ENCODE peak calls at places on chromosomes 11 and 22, in five cellular contexts. One of them, this sample, is unnamed.

GRCh38 chr22:31228425-31228824 is 16.3 kb downstream of the LIMK2 start:
- DNase-seq in MV-4-11: no peak
- DNase-seq in OCI-LY7: no peak
- DNase-seq in H54: no peak
- DNase-seq in cardiac fibroblast: no peak
- DNase-seq in this sample: no peak

GRCh38 chr11:120375076-120375475 is 38.9 kb downstream of the ARHGEF12 start:
- DNase-seq in cardiac fibroblast: peak; percentile 62
- DNase-seq in MV-4-11: no peak
- DNase-seq in H54: no peak
- DNase-seq in OCI-LY7: no peak
- DNase-seq in this sample: no peak

GRCh38 chr11:8250981-8251620 is 12.6 kb downstream of the LMO1 start:
- DNase-seq in OCI-LY7: no peak
- DNase-seq in cardiac fibroblast: no peak
- DNase-seq in MV-4-11: no peak
- DNase-seq in H54: no peak
- DNase-seq in this sample: no peak

GRCh38 chr11:65879622-65880021 is at the start of gene CTSW:
- DNase-seq in cardiac fibroblast: no peak
- DNase-seq in H54: no peak
- DNase-seq in OCI-LY7: no peak
- DNase-seq in MV-4-11: peak; percentile 21
- DNase-seq in this sample: no peak

GRCh38 chr11:32792948-32793475 is 1.4 kb downstream of the CCDC73 start:
- DNase-seq in H54: no peak
- DNase-seq in MV-4-11: peak; percentile 36
- DNase-seq in cardiac fibroblast: peak; percentile 57
- DNase-seq in OCI-LY7: peak; percentile 56
- DNase-seq in this sample: peak; percentile 62

GRCh38 chr11:13776134-13776815 is 107.8 kb downstream of the FAR1 start:
- DNase-seq in cardiac fibroblast: no peak
- DNase-seq in MV-4-11: no peak
- DNase-seq in OCI-LY7: peak; percentile 87
- DNase-seq in H54: no peak
- DNase-seq in this sample: peak; percentile 21

GRCh38 chr11:43904737-43905515 is 24.3 kb downstream of the ALKBH3 start:
- DNase-seq in MV-4-11: no peak
- DNase-seq in OCI-LY7: no peak
- DNase-seq in H54: no peak
- DNase-seq in cardiac fibroblast: peak; percentile 88
- DNase-seq in this sample: no peak

GRCh38 chr11:72336163-72336562 is 92.2 kb upstream of the PHOX2A start:
- DNase-seq in OCI-LY7: no peak
- DNase-seq in MV-4-11: no peak
- DNase-seq in H54: no peak
- DNase-seq in cardiac fibroblast: no peak
- DNase-seq in this sample: no peak

GRCh38 chr11:58059011-58059358 is 28.2 kb downstream of the OR6Q1 start:
- DNase-seq in OCI-LY7: no peak
- DNase-seq in MV-4-11: no peak
- DNase-seq in cardiac fibroblast: peak; percentile 93
- DNase-seq in H54: peak; percentile 42
- DNase-seq in this sample: no peak

GRCh38 chr11:77151804-77152513 is 23.9 kb downstream of the MYO7A start:
- DNase-seq in cardiac fibroblast: peak; percentile 14
- DNase-seq in MV-4-11: peak; percentile 91
- DNase-seq in OCI-LY7: no peak
- DNase-seq in H54: no peak
- DNase-seq in this sample: no peak

GRCh38 chr11:73995247-73995646 is 12.6 kb upstream of the UCP2 start:
- DNase-seq in cardiac fibroblast: peak; percentile 16
- DNase-seq in H54: no peak
- DNase-seq in OCI-LY7: peak; percentile 81
- DNase-seq in MV-4-11: peak; percentile 86
- DNase-seq in this sample: no peak

GRCh38 chr11:66909181-66909580 is 49.0 kb downstream of the PC start:
- DNase-seq in H54: no peak
- DNase-seq in OCI-LY7: no peak
- DNase-seq in MV-4-11: no peak
- DNase-seq in cardiac fibroblast: no peak
- DNase-seq in this sample: no peak

GRCh38 chr11:1298695-1299492 is 10.5 kb downstream of the TOLLIP start:
- DNase-seq in H54: no peak
- DNase-seq in OCI-LY7: no peak
- DNase-seq in MV-4-11: peak; percentile 85
- DNase-seq in cardiac fibroblast: peak; percentile 81
- DNase-seq in this sample: peak; percentile 75

GRCh38 chr11:27401280-27401679 is 38.3 kb upstream of the CCDC34 start:
- DNase-seq in MV-4-11: no peak
- DNase-seq in H54: no peak
- DNase-seq in OCI-LY7: no peak
- DNase-seq in cardiac fibroblast: no peak
- DNase-seq in this sample: no peak

GRCh38 chr11:118229274-118229847 is 4.5 kb upstream of the JAML start:
- DNase-seq in H54: no peak
- DNase-seq in MV-4-11: peak; percentile 55
- DNase-seq in OCI-LY7: no peak
- DNase-seq in cardiac fibroblast: peak; percentile 68
- DNase-seq in this sample: no peak

GRCh38 chr11:66653123-66653522 is 14.6 kb downstream of the RBM4 start:
- DNase-seq in cardiac fibroblast: no peak
- DNase-seq in MV-4-11: no peak
- DNase-seq in H54: no peak
- DNase-seq in OCI-LY7: no peak
- DNase-seq in this sample: peak; percentile 47